ENCODE peak calls at places on chromosomes 11 and 22, in four cellular contexts. J is ovary, L is coronary artery, S is right atrium auricular region. B is an unnamed sample.

GRCh38 chr11:18650859-18651557 is 16.9 kb upstream of the SPTY2D1 start:
- DNase-seq in S (peak; percentile 62), L (no peak), J (no peak), B (no peak)

GRCh38 chr11:128720522-128720985 is 26.7 kb downstream of the FLI1 start:
- DNase-seq in S (no peak), J (no peak), L (no peak), B (no peak)

GRCh38 chr11:59191095-59191494 is 19.2 kb downstream of the DTX4 start:
- DNase-seq in L (no peak), J (no peak), S (no peak), B (no peak)

GRCh38 chr11:69912161-69912910 is 93.1 kb upstream of the FGF3 start:
- DNase-seq in S (no peak), J (no peak), L (peak; percentile 70), B (peak; percentile 44)

GRCh38 chr22:46688949-46689348 is 49.1 kb downstream of the CERK start:
- DNase-seq in S (no peak), L (no peak), J (no peak), B (no peak)

GRCh38 chr11:46914363-46914762 is 4.0 kb downstream of the LRP4 start:
- DNase-seq in L (no peak), S (no peak), J (no peak), B (no peak)

GRCh38 chr11:64643258-64643881 is 52.4 kb downstream of the SLC22A12 start:
- DNase-seq in S (no peak), L (no peak), J (peak; percentile 65), B (no peak)

GRCh38 chr11:72646472-72646871 is 27.8 kb downstream of the PDE2A start:
- DNase-seq in J (no peak), S (no peak), L (no peak), B (no peak)

GRCh38 chr22:47205081-47205491 is 442.6 kb downstream of the TBC1D22A start:
- DNase-seq in S (peak; percentile 44), L (peak; percentile 66), J (no peak), B (no peak)

GRCh38 chr11:74846770-74847169 is 98.1 kb downstream of the RNF169 start:
- DNase-seq in J (no peak), S (no peak), L (no peak), B (no peak)

GRCh38 chr22:49820984-49821383 is 6.7 kb downstream of the BRD1 start:
- DNase-seq in L (no peak), S (no peak), J (no peak), B (no peak)

GRCh38 chr11:87892291-87892690 is 283.0 kb downstream of the RAB38 start:
- DNase-seq in S (no peak), L (no peak), J (no peak), B (no peak)

GRCh38 chr11:78542007-78542406 is 32.7 kb downstream of the NARS2 start:
- DNase-seq in J (no peak), S (no peak), L (no peak), B (no peak)

DNA sequence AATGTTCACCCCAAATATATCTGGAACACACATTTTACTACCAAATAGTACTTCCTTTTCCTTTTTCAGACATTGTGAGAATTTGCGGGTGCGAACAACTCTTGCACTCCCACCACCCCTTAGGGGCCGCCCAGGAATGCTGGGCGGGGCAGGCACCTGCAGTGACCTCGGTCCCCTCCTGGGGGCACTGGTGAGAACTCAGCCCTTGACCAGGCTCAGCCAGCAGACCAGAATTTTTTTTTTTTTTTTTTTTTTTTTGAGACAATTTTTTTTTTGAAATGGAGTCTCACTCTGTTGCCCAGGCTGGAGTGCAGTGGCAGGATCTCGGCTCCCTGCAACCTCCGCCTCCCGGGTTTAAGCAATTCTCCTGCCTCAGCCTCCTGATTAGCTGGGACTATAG is 75.8 kb downstream of the ARHGAP8 start:
- DNase-seq in J (no peak), S (no peak), L (no peak), B (peak; percentile 18)
- TF ChIP-seq CTCF in J (no peak), S (peak; percentile 33), L (no peak), B (peak; percentile 57)

DNA sequence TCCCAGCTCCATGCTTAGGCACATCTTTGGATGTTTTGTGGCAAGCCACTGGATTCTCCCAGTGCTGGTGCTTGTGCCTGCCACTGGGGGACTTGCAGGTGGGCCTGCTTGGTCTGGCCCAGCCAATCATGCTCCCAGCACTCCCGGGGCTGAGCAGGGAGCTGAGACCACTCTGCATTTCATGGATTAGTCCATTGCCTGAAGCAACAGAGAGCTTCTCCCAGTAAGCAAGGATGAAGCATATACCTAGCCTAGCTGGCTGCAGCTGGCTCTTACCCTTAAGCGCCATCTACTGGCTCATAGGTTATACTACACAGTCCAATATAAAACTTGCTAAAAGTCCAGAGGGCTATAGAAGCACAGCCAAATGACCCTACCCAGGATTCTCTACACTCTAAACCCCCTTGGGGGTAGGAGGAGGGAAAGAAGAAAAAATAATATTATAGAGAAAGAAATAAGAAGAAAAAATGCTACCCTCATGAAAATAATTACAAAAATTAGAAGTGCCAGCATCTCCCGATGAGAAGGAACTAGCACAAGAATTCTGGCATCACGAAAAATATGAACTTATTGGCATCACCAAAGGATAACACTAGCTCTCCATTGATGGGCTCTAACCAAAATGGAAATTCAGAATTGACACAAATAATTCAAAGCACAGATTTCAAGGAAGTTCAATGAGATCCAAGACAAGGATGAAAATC is 275.3 kb downstream of the C11orf87 start:
- DNase-seq in L (no peak), J (no peak), S (no peak), B (no peak)
- TF ChIP-seq CTCF in L (no peak), J (no peak), S (peak; percentile 61), B (peak; percentile 74)

GRCh38 chr22:19854778-19855503 is at the start of the genes GNB1L and RTL10:
- DNase-seq in J (peak; percentile 97), L (peak; percentile 97), S (peak; percentile 95), B (peak; percentile 95)
- TF ChIP-seq CTCF in J (peak; percentile 14), L (no peak), S (peak; percentile 31), B (no peak)

DNA sequence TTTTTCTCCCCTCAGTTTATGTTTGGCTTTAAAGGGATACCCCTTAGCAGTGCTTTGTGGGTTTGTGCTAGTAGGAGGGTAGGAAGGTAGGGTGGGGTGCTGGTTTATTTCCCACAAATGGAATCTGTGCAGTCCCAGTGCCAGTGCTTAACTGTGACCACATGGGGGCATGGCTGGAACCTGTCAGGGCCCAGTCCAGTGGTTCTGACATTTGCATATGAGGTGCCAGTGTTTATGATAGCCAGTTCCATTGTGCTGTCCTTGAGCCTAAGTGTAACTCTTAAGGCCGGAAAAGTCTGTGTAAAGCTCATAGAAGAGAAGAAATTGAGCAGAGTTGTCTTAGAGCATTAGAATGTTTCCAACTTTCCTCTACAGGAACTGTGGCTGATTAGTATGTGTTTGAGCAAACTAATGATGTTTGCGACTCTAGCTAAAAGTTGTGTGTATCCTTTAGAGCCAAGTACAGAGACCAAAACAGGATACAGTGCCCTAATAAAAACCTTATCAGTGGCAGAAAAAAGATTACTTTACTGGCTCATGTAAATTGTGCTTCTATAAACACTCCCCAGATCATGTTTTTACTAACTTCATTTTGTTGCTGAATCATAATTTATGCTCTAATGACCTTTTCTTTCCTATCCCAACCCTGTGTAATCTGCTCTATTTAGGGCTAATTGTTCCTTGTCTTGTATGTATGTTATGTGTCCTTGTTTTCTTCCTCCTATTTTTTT is 38.1 kb downstream of the DIXDC1 start:
- DNase-seq in J (no peak), L (no peak), S (no peak), B (no peak)
- TF ChIP-seq CTCF in J (no peak), L (peak; percentile 15), S (peak; percentile 56), B (peak; percentile 16)

DNA sequence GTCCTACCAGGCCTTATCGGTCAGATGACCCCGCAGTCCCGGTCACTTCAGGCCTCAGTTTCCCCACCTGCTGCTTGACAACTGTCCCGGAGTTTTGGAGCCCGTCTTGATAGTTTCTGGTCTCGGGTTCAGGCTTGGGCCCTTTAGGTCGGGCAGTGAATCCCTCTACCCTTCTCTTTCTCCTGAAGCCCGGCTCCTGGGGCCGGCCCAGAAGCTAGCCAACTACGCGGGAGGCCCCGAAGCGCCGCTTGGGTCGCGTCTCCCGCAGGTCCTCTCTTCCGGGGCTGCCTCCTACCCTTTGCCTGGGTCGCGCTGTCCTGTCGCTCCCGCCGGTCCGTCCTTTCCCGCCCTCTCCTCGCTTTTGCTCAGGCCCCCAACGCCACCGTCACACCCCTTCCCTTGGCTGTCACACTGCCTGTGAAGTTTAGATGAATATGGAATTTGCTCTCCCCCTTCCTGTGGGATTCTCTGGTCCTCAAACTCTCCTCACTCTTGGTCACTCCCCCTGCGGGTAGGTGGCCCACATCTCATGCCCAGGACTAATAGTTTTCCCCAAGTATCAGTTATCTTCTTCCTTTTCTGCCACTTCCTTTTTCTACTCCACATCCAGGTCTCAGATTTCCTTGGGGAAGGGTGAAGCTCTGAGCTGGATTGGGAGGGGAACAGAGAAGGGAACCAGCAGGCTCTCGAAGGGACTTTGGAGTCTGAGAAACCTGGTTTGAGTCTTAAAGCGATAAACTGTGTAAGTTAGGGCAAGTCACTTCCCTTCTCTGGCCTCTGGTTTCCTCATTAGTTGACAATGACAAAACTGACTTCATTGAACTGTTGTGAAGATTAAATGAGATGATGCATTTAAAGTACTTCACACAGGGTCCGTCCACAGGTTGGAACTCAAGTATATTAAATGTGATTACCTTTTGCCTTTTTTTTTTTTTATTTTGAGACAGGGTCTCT is 791 bp downstream of the RAB1B start:
- DNase-seq in L (no peak), S (no peak), J (no peak), B (no peak)
- TF ChIP-seq CTCF in L (no peak), S (peak; percentile 10), J (no peak), B (peak; percentile 52)

GRCh38 chr22:19495562-19496323 is 16.0 kb downstream of the CDC45 start:
- DNase-seq in S (no peak), L (no peak), J (no peak), B (no peak)
- TF ChIP-seq CTCF in S (peak; percentile 41), L (no peak), J (no peak), B (no peak)

DNA sequence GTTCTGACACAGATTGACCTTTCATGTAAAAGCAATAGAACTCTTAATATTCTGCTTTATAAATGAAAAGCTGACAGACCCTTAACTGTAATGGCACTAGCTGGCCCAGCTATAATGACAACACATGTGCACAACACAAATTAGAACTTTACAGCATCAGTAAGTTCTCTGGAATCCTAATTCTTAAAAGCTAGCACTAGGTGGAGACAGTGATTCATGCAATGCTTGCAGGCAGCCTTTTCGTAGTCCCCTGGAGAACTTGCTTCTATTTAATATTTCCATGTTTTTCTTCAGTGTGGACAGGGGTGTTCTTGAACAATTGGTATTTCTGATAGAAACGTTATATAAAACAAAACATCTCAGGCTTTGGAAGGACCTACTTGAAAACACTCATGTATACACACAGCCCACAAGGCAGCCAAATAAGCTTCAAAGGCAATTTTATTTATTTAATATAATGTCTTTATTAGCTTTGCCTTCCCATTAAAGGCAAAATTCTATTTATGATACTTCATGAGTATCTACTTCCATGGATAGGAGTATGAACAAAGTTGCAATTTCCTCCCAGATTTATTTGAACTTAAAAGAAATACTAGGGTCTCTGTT is 374.3 kb upstream of the MPPED2 start:
- DNase-seq in J (no peak), S (no peak), L (no peak), B (no peak)
- TF ChIP-seq CTCF in J (no peak), S (peak; percentile 62), L (no peak), B (no peak)

DNA sequence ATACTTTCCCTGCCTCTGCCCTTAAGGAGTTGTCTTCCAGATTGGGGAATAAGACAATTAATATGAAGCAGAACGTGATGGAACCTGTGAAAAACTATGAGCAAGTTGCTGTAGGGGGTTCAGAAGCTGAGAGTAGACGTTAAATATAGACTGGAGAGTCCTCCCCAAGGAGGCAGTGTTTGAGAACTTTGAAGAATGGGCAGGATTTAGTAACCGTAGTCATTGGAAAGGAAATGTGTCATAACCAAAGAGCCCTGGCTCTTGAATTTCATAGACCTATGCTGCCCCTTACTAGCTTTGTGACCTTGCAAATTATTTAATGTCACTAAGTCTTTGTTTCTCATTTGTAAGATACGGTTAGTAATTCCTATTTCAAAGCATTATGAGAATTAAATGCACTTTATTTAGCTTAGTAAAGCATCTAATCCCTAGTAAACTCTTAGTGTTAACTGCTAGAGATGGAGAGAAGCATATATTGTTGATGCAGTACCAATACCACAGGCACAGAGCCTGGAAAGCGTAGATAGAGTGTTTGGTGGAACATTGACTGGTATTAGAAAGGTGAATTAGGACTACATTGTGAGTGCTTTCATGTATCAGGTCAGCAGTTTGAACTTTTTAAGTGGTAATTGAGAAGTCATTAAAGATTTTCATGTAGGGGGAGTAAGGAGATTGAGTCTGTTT is 54.1 kb downstream of the MCAM start:
- DNase-seq in S (no peak), J (no peak), L (no peak), B (no peak)
- TF ChIP-seq CTCF in S (no peak), J (no peak), L (no peak), B (peak; percentile 20)